ENCODE peak calls at places on chromosomes 5 and 9, in seven cellular contexts. One of them, this sample, is unnamed.

GRCh38 chr9:98839724-98840123 is 32.3 kb downstream of the GALNT12 start:
- DNase-seq in left ventricle myocardium inferior: no peak
- DNase-seq in PC-9: no peak
- DNase-seq in PC-3: no peak
- DNase-seq in uterus: no peak
- DNase-seq in esophagus squamous epithelium: no peak
- DNase-seq in colonic mucosa: no peak
- DNase-seq in this sample: no peak

GRCh38 chr9:117772960-117773359 is 68.8 kb downstream of the TLR4 start:
- DNase-seq in PC-9: no peak
- DNase-seq in esophagus squamous epithelium: no peak
- DNase-seq in uterus: no peak
- DNase-seq in PC-3: no peak
- DNase-seq in colonic mucosa: peak; percentile 45
- DNase-seq in left ventricle myocardium inferior: no peak
- DNase-seq in this sample: no peak

GRCh38 chr9:121282309-121283071 is 14.5 kb downstream of the GSN start:
- DNase-seq in PC-3: peak; percentile 50
- DNase-seq in PC-9: peak; percentile 29
- DNase-seq in uterus: peak; percentile 74
- DNase-seq in left ventricle myocardium inferior: peak; percentile 75
- DNase-seq in colonic mucosa: peak; percentile 31
- DNase-seq in esophagus squamous epithelium: no peak
- DNase-seq in this sample: peak; percentile 91

GRCh38 chr5:93717162-93717561 is 24.2 kb downstream of the POU5F2 start:
- DNase-seq in left ventricle myocardium inferior: no peak
- DNase-seq in uterus: no peak
- DNase-seq in PC-9: peak; percentile 1
- DNase-seq in esophagus squamous epithelium: no peak
- DNase-seq in colonic mucosa: no peak
- DNase-seq in PC-3: no peak
- DNase-seq in this sample: no peak

GRCh38 chr9:100575765-100576368 is 2.0 kb upstream of the CAVIN4 start:
- DNase-seq in PC-3: peak; percentile 68
- DNase-seq in uterus: no peak
- DNase-seq in PC-9: peak; percentile 51
- DNase-seq in esophagus squamous epithelium: no peak
- DNase-seq in colonic mucosa: no peak
- DNase-seq in left ventricle myocardium inferior: no peak
- DNase-seq in this sample: no peak

GRCh38 chr5:95327211-95327610 is 42.3 kb upstream of the MCTP1 start:
- DNase-seq in uterus: no peak
- DNase-seq in esophagus squamous epithelium: no peak
- DNase-seq in left ventricle myocardium inferior: no peak
- DNase-seq in PC-9: no peak
- DNase-seq in PC-3: peak; percentile 1
- DNase-seq in colonic mucosa: no peak
- DNase-seq in this sample: no peak

GRCh38 chr5:62138607-62139006 is 167.4 kb upstream of the KIF2A start:
- DNase-seq in PC-3: no peak
- DNase-seq in left ventricle myocardium inferior: no peak
- DNase-seq in PC-9: no peak
- DNase-seq in esophagus squamous epithelium: no peak
- DNase-seq in uterus: no peak
- DNase-seq in colonic mucosa: no peak
- DNase-seq in this sample: no peak

GRCh38 chr5:163696270-163696887 is 191.0 kb downstream of the MAT2B start:
- DNase-seq in PC-3: peak; percentile 64
- DNase-seq in colonic mucosa: peak; percentile 39
- DNase-seq in left ventricle myocardium inferior: no peak
- DNase-seq in esophagus squamous epithelium: no peak
- DNase-seq in uterus: no peak
- DNase-seq in PC-9: peak; percentile 19
- DNase-seq in this sample: no peak

GRCh38 chr5:107812570-107813141 is 141.9 kb upstream of the EFNA5 start:
- DNase-seq in esophagus squamous epithelium: no peak
- DNase-seq in PC-3: peak; percentile 38
- DNase-seq in uterus: no peak
- DNase-seq in left ventricle myocardium inferior: peak; percentile 30
- DNase-seq in PC-9: no peak
- DNase-seq in colonic mucosa: no peak
- DNase-seq in this sample: no peak

GRCh38 chr5:124057161-124057814 is 545.3 kb downstream of the CSNK1G3 start:
- DNase-seq in uterus: no peak
- DNase-seq in esophagus squamous epithelium: no peak
- DNase-seq in left ventricle myocardium inferior: peak; percentile 19
- DNase-seq in colonic mucosa: peak; percentile 64
- DNase-seq in PC-3: peak; percentile 55
- DNase-seq in PC-9: no peak
- DNase-seq in this sample: peak; percentile 55

GRCh38 chr5:133052317-133053175 is 733 bp downstream of the HSPA4 start:
- DNase-seq in colonic mucosa: peak; percentile 82
- DNase-seq in esophagus squamous epithelium: peak; percentile 5
- DNase-seq in left ventricle myocardium inferior: peak; percentile 66
- DNase-seq in PC-3: peak; percentile 42
- DNase-seq in PC-9: peak; percentile 58
- DNase-seq in uterus: peak; percentile 52
- DNase-seq in this sample: peak; percentile 83

GRCh38 chr9:99824378-99825157 is 2.9 kb downstream of the NR4A3 start:
- DNase-seq in uterus: peak; percentile 35
- DNase-seq in PC-9: peak; percentile 34
- DNase-seq in esophagus squamous epithelium: no peak
- DNase-seq in left ventricle myocardium inferior: no peak
- DNase-seq in PC-3: no peak
- DNase-seq in colonic mucosa: peak; percentile 36
- DNase-seq in this sample: no peak

GRCh38 chr9:35870351-35870923 is at the start of gene OR13J1:
- DNase-seq in esophagus squamous epithelium: no peak
- DNase-seq in left ventricle myocardium inferior: no peak
- DNase-seq in PC-9: no peak
- DNase-seq in colonic mucosa: no peak
- DNase-seq in PC-3: no peak
- DNase-seq in uterus: no peak
- DNase-seq in this sample: no peak

GRCh38 chr5:91189480-91190332 is 193.4 kb downstream of the ARRDC3 start:
- DNase-seq in PC-9: peak; percentile 43
- DNase-seq in esophagus squamous epithelium: no peak
- DNase-seq in uterus: peak; percentile 55
- DNase-seq in left ventricle myocardium inferior: no peak
- DNase-seq in PC-3: peak; percentile 10
- DNase-seq in colonic mucosa: no peak
- DNase-seq in this sample: peak; percentile 76

GRCh38 chr9:133612816-133613215 is 3.6 kb upstream of the FAM163B start:
- DNase-seq in left ventricle myocardium inferior: peak; percentile 6
- DNase-seq in PC-3: no peak
- DNase-seq in uterus: no peak
- DNase-seq in colonic mucosa: no peak
- DNase-seq in esophagus squamous epithelium: no peak
- DNase-seq in PC-9: no peak
- DNase-seq in this sample: no peak

GRCh38 chr9:35318741-35319140 is 156.9 kb downstream of the UNC13B start:
- DNase-seq in uterus: no peak
- DNase-seq in esophagus squamous epithelium: no peak
- DNase-seq in PC-9: no peak
- DNase-seq in left ventricle myocardium inferior: no peak
- DNase-seq in PC-3: no peak
- DNase-seq in colonic mucosa: no peak
- DNase-seq in this sample: no peak

GRCh38 chr5:150488519-150489357 is 19.2 kb upstream of the NDST1 start:
- DNase-seq in esophagus squamous epithelium: no peak
- DNase-seq in left ventricle myocardium inferior: peak; percentile 80
- DNase-seq in PC-3: peak; percentile 67
- DNase-seq in uterus: peak; percentile 81
- DNase-seq in PC-9: no peak
- DNase-seq in colonic mucosa: no peak
- DNase-seq in this sample: no peak

GRCh38 chr9:80893190-80893589 is 796.2 kb downstream of the TLE1 start:
- DNase-seq in uterus: no peak
- DNase-seq in PC-3: no peak
- DNase-seq in PC-9: no peak
- DNase-seq in esophagus squamous epithelium: no peak
- DNase-seq in left ventricle myocardium inferior: no peak
- DNase-seq in colonic mucosa: no peak
- DNase-seq in this sample: no peak

GRCh38 chr5:1725641-1726468 is 73.8 kb downstream of the MRPL36 start:
- DNase-seq in PC-3: no peak
- DNase-seq in PC-9: no peak
- DNase-seq in uterus: no peak
- DNase-seq in colonic mucosa: peak; percentile 11
- DNase-seq in left ventricle myocardium inferior: no peak
- DNase-seq in esophagus squamous epithelium: no peak
- DNase-seq in this sample: peak; percentile 52

GRCh38 chr5:34717426-34718327 is 61.5 kb downstream of the RAI14 start:
- DNase-seq in PC-9: peak; percentile 87
- DNase-seq in uterus: no peak
- DNase-seq in left ventricle myocardium inferior: no peak
- DNase-seq in colonic mucosa: no peak
- DNase-seq in PC-3: peak; percentile 97
- DNase-seq in esophagus squamous epithelium: no peak
- DNase-seq in this sample: no peak

GRCh38 chr5:34719029-34719428 is 62.9 kb downstream of the RAI14 start:
- DNase-seq in uterus: no peak
- DNase-seq in PC-9: no peak
- DNase-seq in esophagus squamous epithelium: no peak
- DNase-seq in PC-3: no peak
- DNase-seq in colonic mucosa: no peak
- DNase-seq in left ventricle myocardium inferior: no peak
- DNase-seq in this sample: no peak

GRCh38 chr5:34716986-34717385 is 60.9 kb downstream of the RAI14 start:
- DNase-seq in PC-9: no peak
- DNase-seq in uterus: no peak
- DNase-seq in PC-3: peak; percentile 77
- DNase-seq in left ventricle myocardium inferior: no peak
- DNase-seq in esophagus squamous epithelium: no peak
- DNase-seq in colonic mucosa: no peak
- DNase-seq in this sample: no peak

GRCh38 chr5:34715711-34716110 is 59.6 kb downstream of the RAI14 start:
- DNase-seq in PC-9: no peak
- DNase-seq in left ventricle myocardium inferior: no peak
- DNase-seq in esophagus squamous epithelium: no peak
- DNase-seq in colonic mucosa: no peak
- DNase-seq in PC-3: peak; percentile 58
- DNase-seq in uterus: no peak
- DNase-seq in this sample: no peak

DNA sequence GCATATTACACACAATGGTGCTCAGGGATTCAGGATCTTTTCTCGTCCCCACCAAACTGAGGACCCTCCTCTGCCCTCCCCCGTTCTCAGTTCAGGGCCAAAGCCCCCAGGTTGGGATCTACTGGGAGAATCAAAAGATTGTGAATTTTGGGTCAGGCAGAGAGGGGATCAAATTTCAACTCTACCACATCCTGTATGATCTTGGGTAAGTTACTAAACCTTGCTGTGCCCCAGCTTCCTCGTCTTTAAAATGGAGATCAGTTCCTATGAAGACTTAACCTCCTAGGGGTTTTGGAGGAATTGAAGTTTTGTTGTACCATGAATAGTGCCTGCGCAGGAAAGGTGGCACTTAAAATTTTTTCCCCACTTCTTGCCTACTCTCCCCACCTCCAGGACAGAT is 62.4 kb downstream of the RAI14 start:
- DNase-seq in uterus: no peak
- DNase-seq in left ventricle myocardium inferior: no peak
- DNase-seq in PC-9: no peak
- DNase-seq in colonic mucosa: no peak
- DNase-seq in PC-3: peak; percentile 23
- DNase-seq in esophagus squamous epithelium: no peak
- DNase-seq in this sample: no peak
- H3K4me1 ChIP-seq in uterus: no peaks in the 10 kb centered on the region
- H3K4me1 ChIP-seq in left ventricle myocardium inferior: peaks cover 28% of the 10 kb centered on the region
- H3K4me1 ChIP-seq in PC-9: peaks cover 60% of the 10 kb centered on the region
- H3K4me1 ChIP-seq in colonic mucosa: no peaks in the 10 kb centered on the region
- H3K4me1 ChIP-seq in PC-3: peaks cover 51% of the 10 kb centered on the region
- H3K4me1 ChIP-seq in esophagus squamous epithelium: no peaks in the 10 kb centered on the region
- H3K4me1 ChIP-seq in this sample: peaks cover 3% of the 10 kb centered on the region

DNA sequence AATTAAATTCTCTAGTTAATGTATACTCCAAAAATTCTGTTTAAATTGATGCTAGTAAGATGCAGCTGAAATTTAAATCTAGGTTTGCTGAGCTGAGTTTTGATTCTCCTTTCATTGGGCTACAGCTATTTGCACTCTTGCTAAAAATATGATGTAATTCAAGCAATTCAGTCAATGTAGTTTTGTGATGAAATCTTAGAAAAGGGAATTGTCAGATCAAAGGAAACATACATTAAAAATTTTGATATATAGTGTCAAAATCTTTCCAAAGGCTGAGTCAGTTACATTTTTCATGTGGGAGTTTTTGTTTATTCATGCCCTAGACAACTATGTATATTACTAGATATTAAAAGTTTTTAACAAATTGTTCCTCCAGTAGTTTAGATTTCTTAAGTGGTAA is 334.9 kb upstream of the DAB2 start:
- DNase-seq in uterus: no peak
- DNase-seq in PC-9: no peak
- DNase-seq in colonic mucosa: no peak
- DNase-seq in esophagus squamous epithelium: no peak
- DNase-seq in PC-3: peak; percentile 47
- DNase-seq in left ventricle myocardium inferior: no peak
- DNase-seq in this sample: no peak
- H3K27ac ChIP-seq in uterus: no peak overlapping the region
- H3K27ac ChIP-seq in PC-9: no peak overlapping the region
- H3K27ac ChIP-seq in colonic mucosa: no peak overlapping the region
- H3K27ac ChIP-seq in esophagus squamous epithelium: no peak overlapping the region
- H3K27ac ChIP-seq in PC-3: no peak overlapping the region
- H3K27ac ChIP-seq in left ventricle myocardium inferior: peak overlapping the region; percentile 78
- H3K27ac ChIP-seq in this sample: peak overlapping the region; percentile 14

GRCh38 chr5:64147849-64148441 is 17.7 kb upstream of the RNF180 start:
- DNase-seq in uterus: peak; percentile 68
- DNase-seq in left ventricle myocardium inferior: peak; percentile 54
- DNase-seq in PC-3: peak; percentile 71
- DNase-seq in PC-9: peak; percentile 34
- DNase-seq in esophagus squamous epithelium: no peak
- DNase-seq in colonic mucosa: peak; percentile 34
- DNase-seq in this sample: no peak
- TF ChIP-seq CTCF in uterus: peak; percentile 78
- TF ChIP-seq CTCF in left ventricle myocardium inferior: peak; percentile 81
- TF ChIP-seq CTCF in PC-3: peak; percentile 93
- TF ChIP-seq CTCF in PC-9: peak; percentile 76
- TF ChIP-seq CTCF in esophagus squamous epithelium: peak; percentile 76
- TF ChIP-seq CTCF in colonic mucosa: peak; percentile 50
- TF ChIP-seq CTCF in this sample: peak; percentile 65

GRCh38 chr5:17434982-17435381 is 63.0 kb upstream of the TAF11L2 start:
- DNase-seq in colonic mucosa: no peak
- DNase-seq in esophagus squamous epithelium: no peak
- DNase-seq in uterus: no peak
- DNase-seq in left ventricle myocardium inferior: no peak
- DNase-seq in PC-3: no peak
- DNase-seq in PC-9: no peak
- DNase-seq in this sample: no peak

GRCh38 chr5:17438027-17438426 is 60.0 kb upstream of the TAF11L2 start:
- DNase-seq in colonic mucosa: no peak
- DNase-seq in PC-9: no peak
- DNase-seq in left ventricle myocardium inferior: no peak
- DNase-seq in esophagus squamous epithelium: no peak
- DNase-seq in PC-3: no peak
- DNase-seq in uterus: no peak
- DNase-seq in this sample: no peak

GRCh38 chr5:17436345-17436744 is 61.7 kb upstream of the TAF11L2 start:
- DNase-seq in esophagus squamous epithelium: no peak
- DNase-seq in PC-3: no peak
- DNase-seq in PC-9: no peak
- DNase-seq in left ventricle myocardium inferior: no peak
- DNase-seq in colonic mucosa: no peak
- DNase-seq in uterus: no peak
- DNase-seq in this sample: no peak

GRCh38 chr5:17439956-17440355 is 58.1 kb upstream of the TAF11L2 start:
- DNase-seq in PC-9: no peak
- DNase-seq in colonic mucosa: no peak
- DNase-seq in esophagus squamous epithelium: no peak
- DNase-seq in left ventricle myocardium inferior: no peak
- DNase-seq in PC-3: no peak
- DNase-seq in uterus: no peak
- DNase-seq in this sample: no peak

GRCh38 chr5:17436766-17437221 is 61.2 kb upstream of the TAF11L2 start:
- DNase-seq in PC-3: no peak
- DNase-seq in uterus: no peak
- DNase-seq in left ventricle myocardium inferior: no peak
- DNase-seq in esophagus squamous epithelium: no peak
- DNase-seq in PC-9: no peak
- DNase-seq in colonic mucosa: no peak
- DNase-seq in this sample: no peak
- H3K4me1 ChIP-seq in PC-3: no peaks in the 10 kb centered on the region
- H3K4me1 ChIP-seq in uterus: no peaks in the 10 kb centered on the region
- H3K4me1 ChIP-seq in left ventricle myocardium inferior: no peaks in the 10 kb centered on the region
- H3K4me1 ChIP-seq in esophagus squamous epithelium: peaks cover 2% of the 10 kb centered on the region
- H3K4me1 ChIP-seq in PC-9: no peaks in the 10 kb centered on the region
- H3K4me1 ChIP-seq in colonic mucosa: peaks cover 4% of the 10 kb centered on the region
- H3K4me1 ChIP-seq in this sample: peaks cover 5% of the 10 kb centered on the region